ENCODE peak calls at places on chromosomes 7 and 10, in five cellular contexts. N is lung; B is ovary; A is CD8-positive, alpha-beta T cell; T is HCT116. K is an unnamed sample.

GRCh38 chr10:62726142-62726541 is 78.4 kb upstream of the ADO start:
- DNase-seq in N (no peak), T (no peak), B (no peak), A (no peak), K (no peak)

GRCh38 chr7:26397326-26397725 is 105.7 kb downstream of the SNX10 start:
- DNase-seq in N (no peak), T (no peak), A (no peak), B (no peak), K (no peak)

GRCh38 chr7:15621468-15621867 is 59.7 kb upstream of the AGMO start:
- DNase-seq in N (no peak), B (no peak), T (no peak), A (no peak), K (no peak)

GRCh38 chr7:116342125-116342524 is 131.8 kb downstream of the TES start:
- DNase-seq in T (no peak), B (no peak), A (no peak), N (no peak), K (no peak)

GRCh38 chr10:34236927-34237326 is 578.2 kb downstream of the PARD3 start:
- DNase-seq in N (no peak), B (no peak), T (no peak), A (no peak), K (no peak)

GRCh38 chr7:81333004-81333403 is 414.2 kb upstream of the SEMA3C start:
- DNase-seq in B (no peak), N (no peak), T (no peak), A (no peak), K (no peak)

GRCh38 chr7:137354361-137354760 is 10.8 kb upstream of the PTN start:
- DNase-seq in T (no peak), B (peak; percentile 12), A (no peak), N (no peak), K (no peak)

GRCh38 chr7:23020742-23021401 is 6.9 kb upstream of the HYCC1 start:
- DNase-seq in N (no peak), T (peak; percentile 27), A (no peak), B (no peak), K (no peak)

GRCh38 chr7:1675036-1675671 is 5.1 kb downstream of the ELFN1 start:
- DNase-seq in N (no peak), A (no peak), T (no peak), B (no peak), K (no peak)

GRCh38 chr7:1055084-1055450 is 10.7 kb downstream of the GPR146 start:
- DNase-seq in N (peak; percentile 63), T (no peak), B (peak; percentile 88), A (peak; percentile 44), K (peak; percentile 66)

GRCh38 chr7:158546626-158547025 is 41.0 kb downstream of the PTPRN2 start:
- DNase-seq in B (no peak), N (no peak), A (no peak), T (no peak), K (no peak)

GRCh38 chr10:12214763-12215218 is 18.8 kb downstream of the CDC123 start:
- DNase-seq in T (no peak), B (no peak), A (peak; percentile 10), N (no peak), K (peak; percentile 19)

GRCh38 chr7:16982640-16983103 is 100.9 kb upstream of the AGR3 start:
- DNase-seq in A (no peak), T (peak; percentile 35), B (no peak), N (no peak), K (peak; percentile 30)

GRCh38 chr10:56728349-56728748 is 367.3 kb upstream of the ZWINT start:
- DNase-seq in N (no peak), A (no peak), T (no peak), B (no peak), K (no peak)

GRCh38 chr7:43302211-43302711 is 189.8 kb downstream of the HECW1 start:
- DNase-seq in N (no peak), B (peak; percentile 28), T (no peak), A (no peak), K (no peak)

GRCh38 chr10:119700321-119700954 is 25.4 kb upstream of the INPP5F start:
- DNase-seq in A (no peak), T (no peak), B (no peak), N (no peak), K (no peak)

GRCh38 chr7:135386181-135386580 is 123.7 kb downstream of the CNOT4 start:
- DNase-seq in N (no peak), T (no peak), A (no peak), B (no peak), K (no peak)

GRCh38 chr7:43878867-43879266 is 9.6 kb upstream of the MRPS24 start:
- DNase-seq in N (no peak), B (no peak), T (no peak), A (no peak), K (no peak)

GRCh38 chr7:137953043-137953691 is 48.7 kb downstream of the CREB3L2 start:
- DNase-seq in A (no peak), T (no peak), N (no peak), B (no peak), K (no peak)

GRCh38 chr7:47635091-47636090 is 53.5 kb upstream of the TNS3 start:
- DNase-seq in B (peak; percentile 56), T (no peak), A (no peak), N (peak; percentile 68), K (peak; percentile 92)

GRCh38 chr10:114043532-114044250 is at the start of gene ADRB1:
- DNase-seq in T (peak; percentile 53), A (peak; percentile 10), B (no peak), N (peak; percentile 92), K (peak; percentile 88)

GRCh38 chr7:117715784-117716445 is 157.3 kb downstream of the CTTNBP2 start:
- DNase-seq in N (peak; percentile 41), T (peak; percentile 26), A (no peak), B (no peak), K (peak; percentile 10)

GRCh38 chr7:17362439-17363095 is 64.1 kb downstream of the AHR start:
- DNase-seq in B (no peak), N (no peak), A (no peak), T (no peak), K (no peak)

GRCh38 chr7:34939175-34939574 is 98.1 kb downstream of the DPY19L1 start:
- DNase-seq in T (no peak), B (no peak), A (no peak), N (no peak), K (no peak)

GRCh38 chr7:128167316-128167691 is 73.8 kb upstream of the LEP start:
- DNase-seq in A (no peak), N (no peak), B (peak; percentile 56), T (no peak), K (no peak)

GRCh38 chr7:17405786-17406185 is 107.3 kb downstream of the AHR start:
- DNase-seq in N (no peak), A (no peak), T (peak; percentile 18), B (no peak), K (no peak)

GRCh38 chr7:15757041-15757995 is 70.8 kb upstream of the MEOX2 start:
- DNase-seq in T (no peak), N (no peak), A (no peak), B (no peak), K (no peak)

GRCh38 chr10:25083546-25084111 is 67.2 kb downstream of the THNSL1 start:
- DNase-seq in N (no peak), B (no peak), A (no peak), T (no peak), K (peak; percentile 30)

GRCh38 chr10:4943821-4944220 is 19.4 kb upstream of the AKR1C1 start:
- DNase-seq in T (no peak), B (no peak), N (no peak), A (no peak), K (no peak)

GRCh38 chr7:20089431-20089830 is 127.8 kb downstream of the MACC1 start:
- DNase-seq in N (no peak), B (no peak), T (no peak), A (no peak), K (no peak)

GRCh38 chr10:96047004-96047649 is 3.7 kb downstream of the CCNJ start:
- DNase-seq in B (no peak), N (no peak), T (no peak), A (no peak), K (no peak)
- TF ChIP-seq CTCF in B (no peak), N (no peak), T (peak; percentile 33), A (no peak), K (no peak)

GRCh38 chr7:143455494-143455893 is 12.2 kb downstream of the TAS2R60 start:
- DNase-seq in A (no peak), T (no peak), B (no peak), N (no peak), K (no peak)

GRCh38 chr7:143454091-143454729 is 11.0 kb downstream of the TAS2R60 start:
- DNase-seq in B (no peak), T (no peak), A (no peak), N (no peak), K (no peak)

GRCh38 chr7:143458263-143458662 is 15.0 kb downstream of the TAS2R60 start:
- DNase-seq in N (no peak), A (no peak), T (no peak), B (no peak), K (no peak)

GRCh38 chr7:143459359-143459758 is 16.1 kb downstream of the TAS2R60 start:
- DNase-seq in N (no peak), T (no peak), A (no peak), B (no peak), K (no peak)

DNA sequence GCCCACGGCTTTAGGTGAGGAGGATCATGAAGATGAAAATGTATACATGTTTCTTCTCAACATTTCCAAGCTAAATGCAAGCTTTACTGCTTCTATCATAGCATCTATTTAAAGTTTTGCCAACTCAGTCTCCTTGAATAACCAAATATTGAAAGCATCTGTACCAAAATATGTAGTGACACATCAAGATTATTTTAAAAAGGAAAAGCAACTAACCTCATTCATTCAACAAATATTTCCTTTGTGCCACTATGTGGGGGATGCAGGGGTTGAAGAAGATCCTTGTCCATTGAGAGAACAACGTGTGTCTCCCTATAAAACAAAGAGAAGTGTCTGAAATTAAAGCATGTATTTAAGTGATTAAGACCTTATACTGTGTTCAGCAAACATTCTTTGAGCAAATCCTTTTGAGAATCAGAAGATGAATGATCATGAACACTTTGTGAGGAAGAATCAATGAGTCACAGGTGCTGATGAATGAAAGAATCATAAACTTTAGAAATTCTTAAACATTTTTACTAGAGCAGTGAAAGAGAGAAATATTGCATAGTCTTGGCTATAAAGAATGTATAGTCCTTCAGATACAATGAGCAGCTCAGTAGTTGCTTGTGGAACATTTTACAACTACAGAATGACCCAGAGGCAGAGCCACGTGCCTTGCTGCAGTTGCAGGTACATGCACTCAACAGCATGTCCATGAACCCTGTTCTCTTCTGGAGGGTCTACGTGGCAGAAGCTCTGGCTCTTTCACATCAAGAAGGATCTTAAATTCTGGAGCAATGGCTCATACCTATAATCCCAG is 13.9 kb downstream of the TAS2R60 start:
- DNase-seq in A (no peak), B (no peak), T (no peak), N (no peak), K (no peak)
- H3K27ac ChIP-seq in A (no peak overlapping the region), B (no peak overlapping the region), T (no peak overlapping the region), N (no peak overlapping the region), K (no peak overlapping the region)

DNA sequence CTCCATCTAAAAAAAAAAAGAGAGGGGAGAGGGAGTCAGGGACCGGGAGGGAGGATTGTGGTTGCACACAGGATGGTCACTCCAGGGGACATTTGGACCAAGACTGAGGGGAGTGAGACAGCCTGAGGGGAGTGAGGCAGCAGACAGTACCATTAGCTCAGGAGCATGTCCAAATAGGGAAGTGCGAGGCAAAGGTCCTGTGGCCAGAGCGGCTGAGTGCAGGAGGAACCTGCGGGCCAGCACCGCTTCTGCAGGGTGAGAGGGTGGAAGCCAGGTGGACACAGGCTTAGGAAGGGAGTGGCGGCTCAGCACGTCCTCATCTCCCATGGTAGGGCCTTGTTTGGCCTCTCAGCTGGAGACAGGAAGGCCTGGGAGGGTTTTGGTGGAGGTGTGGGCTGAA is 48.9 kb upstream of the PFKFB3 start:
- DNase-seq in A (no peak), B (no peak), N (no peak), T (no peak), K (no peak)
- TF ChIP-seq CTCF in A (no peak), B (no peak), N (no peak), T (no peak), K (no peak)

GRCh38 chr10:128912568-128913311 is 554.3 kb upstream of the MGMT start:
- DNase-seq in T (no peak), A (no peak), B (no peak), N (no peak), K (no peak)
- H3K27ac ChIP-seq in T (no peak overlapping the region), A (no peak overlapping the region), B (no peak overlapping the region), N (no peak overlapping the region), K (no peak overlapping the region)